ENCODE peak calls at places on chromosomes 13 and 19, in five cellular contexts. C, F, Z, G and J are unnamed samples.

GRCh38 chr13:30697177-30697953 is 38.0 kb upstream of the ALOX5AP start:
- DNase-seq in F (no peak), C (no peak), Z (no peak), G (no peak), J (no peak)

GRCh38 chr13:42229287-42229686 is 42.7 kb upstream of the AKAP11 start:
- DNase-seq in F (no peak), G (no peak), Z (peak; percentile 30), C (no peak), J (no peak)

GRCh38 chr13:49248433-49249002 is 793 bp downstream of the CDADC1 start:
- DNase-seq in F (no peak), G (peak; percentile 5), C (no peak), Z (peak; percentile 4), J (no peak)

GRCh38 chr13:111322001-111322915 is 1.8 kb downstream of the TEX29 start:
- DNase-seq in Z (no peak), G (no peak), C (no peak), F (no peak), J (no peak)

GRCh38 chr13:25253702-25254101 is 33.6 kb downstream of the MTMR6 start:
- DNase-seq in C (no peak), G (no peak), F (peak; percentile 1), Z (peak; percentile 34), J (no peak)

GRCh38 chr19:41064974-41065569 is 23.2 kb upstream of the CYP2A13 start:
- DNase-seq in G (peak; percentile 48), Z (no peak), C (peak; percentile 88), F (peak; percentile 69), J (no peak)

GRCh38 chr13:93505104-93505952 is 278.7 kb downstream of the GPC6 start:
- DNase-seq in F (no peak), Z (peak; percentile 57), G (no peak), C (no peak), J (no peak)

GRCh38 chr19:7863157-7863970 is 10.8 kb downstream of the PRR36 start:
- DNase-seq in G (peak; percentile 46), Z (no peak), C (peak; percentile 64), F (no peak), J (no peak)

GRCh38 chr13:80055804-80056203 is 285.1 kb downstream of the SPRY2 start:
- DNase-seq in C (no peak), G (no peak), F (no peak), Z (no peak), J (no peak)

GRCh38 chr13:110468986-110469495 is 92.5 kb downstream of the RAB20 start:
- DNase-seq in Z (no peak), G (no peak), C (no peak), F (no peak), J (no peak)

GRCh38 chr13:110421696-110422395 is 114.8 kb downstream of the COL4A2 start:
- DNase-seq in C (no peak), Z (no peak), F (no peak), G (peak; percentile 7), J (no peak)

GRCh38 chr13:83449666-83450395 is 432.4 kb downstream of the SLITRK1 start:
- DNase-seq in Z (no peak), C (peak; percentile 5), F (peak; percentile 39), G (no peak), J (no peak)

GRCh38 chr19:1272423-1273262 is 2.7 kb upstream of the FAM174C start:
- DNase-seq in C (no peak), G (peak; percentile 58), F (no peak), Z (no peak), J (no peak)

GRCh38 chr19:1269478-1270167 is 491 bp downstream of the CIRBP start:
- DNase-seq in F (peak; percentile 86), G (peak; percentile 90), Z (peak; percentile 66), C (peak; percentile 81), J (no peak)

GRCh38 chr19:1270168-1270853 is 1.2 kb downstream of the CIRBP start:
- DNase-seq in F (no peak), C (peak; percentile 17), G (peak; percentile 28), Z (no peak), J (no peak)

GRCh38 chr19:1271528-1272422 is 2.6 kb downstream of the CIRBP start:
- DNase-seq in Z (no peak), G (peak; percentile 79), F (no peak), C (no peak), J (no peak)

GRCh38 chr19:1270854-1271527 is 1.9 kb downstream of the CIRBP start:
- DNase-seq in G (peak; percentile 62), Z (no peak), F (no peak), C (no peak), J (no peak)
- TF ChIP-seq JUNB in G (no peak), Z (no peak), F (no peak), C (no peak), J (no peak)

DNA sequence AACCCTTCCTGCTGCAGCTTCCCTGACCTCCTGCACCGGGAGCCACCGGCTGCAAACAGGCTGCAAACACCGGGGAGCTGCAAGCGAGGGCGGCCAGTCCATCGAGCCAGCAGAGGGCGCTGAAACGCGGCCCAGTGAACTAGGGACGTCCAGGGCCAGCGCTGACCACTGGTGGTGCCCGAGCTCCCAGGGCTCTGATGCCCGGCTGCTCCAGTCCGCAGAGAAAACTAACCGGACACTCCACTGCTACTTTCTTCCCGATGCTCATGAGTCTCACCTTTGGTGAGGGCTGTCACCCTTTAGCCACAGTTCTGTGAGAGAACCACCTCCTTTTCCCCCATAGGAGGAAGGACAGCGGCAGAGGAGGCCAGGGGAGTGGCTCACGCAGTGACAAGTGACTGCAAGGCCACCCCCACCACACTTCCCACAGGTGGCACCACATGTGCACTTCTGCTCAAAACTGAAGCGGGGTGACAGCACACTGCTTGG is 82.8 kb upstream of the MTIF3 start:
- DNase-seq in G (peak; percentile 80), F (peak; percentile 76), C (peak; percentile 89), Z (peak; percentile 65), J (no peak)
- H3K4me3 ChIP-seq in G (no peak overlapping the region), F (peak overlapping the region; percentile 41), C (no peak overlapping the region), Z (peak overlapping the region; percentile 20), J (no peak overlapping the region)

DNA sequence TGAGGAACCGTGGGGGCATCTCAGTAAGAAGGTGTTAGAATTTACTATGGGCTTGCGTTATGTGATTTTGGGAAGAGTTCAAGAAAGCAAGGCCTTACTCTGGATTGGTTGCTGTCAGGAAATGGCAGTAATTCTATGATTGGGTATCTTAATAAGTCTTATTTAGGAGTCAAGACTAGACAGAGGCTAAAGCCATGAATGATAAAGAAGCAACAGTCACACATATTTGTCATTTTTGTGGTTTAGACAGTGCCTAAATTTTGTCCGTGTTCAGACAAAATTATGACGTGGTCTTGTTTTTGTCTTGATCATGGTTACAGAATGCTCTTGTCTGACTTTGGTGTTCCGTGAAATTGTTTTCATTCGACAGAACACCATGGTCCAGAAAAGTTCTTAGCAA is 886 bp upstream of the SLC46A3 start:
- DNase-seq in Z (no peak), G (no peak), C (no peak), F (no peak), J (no peak)
- TF ChIP-seq CTCF in Z (no peak), G (no peak), C (no peak), F (no peak), J (no peak)

GRCh38 chr13:112775791-112776279 is 86.0 kb downstream of the ATP11A start:
- DNase-seq in C (no peak), G (no peak), F (no peak), Z (no peak), J (no peak)
- TF ChIP-seq JUNB in C (no peak), G (no peak), F (no peak), Z (no peak), J (no peak)

DNA sequence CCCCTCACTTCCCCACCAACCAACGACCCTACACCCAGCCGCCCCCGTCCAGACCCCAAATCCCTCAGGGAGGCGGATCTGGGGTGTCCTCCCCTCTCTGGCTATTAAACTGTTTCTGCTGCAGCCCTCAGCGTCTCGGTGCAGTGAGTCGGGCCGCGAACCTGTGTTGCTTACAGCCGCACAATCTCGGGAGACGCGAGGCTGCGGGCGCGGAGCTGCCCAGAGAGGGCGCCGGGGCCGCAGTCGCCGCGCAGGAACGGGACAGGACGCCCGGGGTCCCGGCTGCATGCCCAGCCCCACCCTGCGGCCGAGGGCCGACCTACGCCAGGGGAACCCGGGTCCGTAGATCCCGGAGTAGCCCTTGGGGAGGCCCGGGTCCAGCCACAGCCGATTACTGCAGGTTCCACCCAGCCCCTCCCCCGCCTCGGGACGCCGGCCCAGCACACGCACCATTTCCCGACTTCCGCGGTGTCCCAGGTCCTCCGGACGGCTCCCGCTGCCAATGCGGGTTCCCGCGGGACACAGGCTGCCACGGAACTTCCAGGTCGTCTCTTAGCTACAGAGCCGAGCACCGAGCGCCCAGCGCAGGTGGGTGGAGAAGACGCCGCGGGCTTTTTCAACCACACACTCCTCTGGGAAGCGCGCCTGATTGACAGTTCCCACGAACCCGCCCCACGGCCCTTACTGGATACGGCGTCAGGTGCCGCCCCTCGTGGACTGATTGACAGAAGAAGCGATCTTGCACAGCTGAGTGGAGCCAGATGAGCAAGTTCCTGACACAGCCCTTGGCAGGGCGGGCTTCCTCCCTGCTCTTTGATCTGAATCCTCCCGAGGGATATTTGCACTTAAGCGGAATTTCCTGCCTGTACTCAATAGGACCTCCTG is at the start of gene ZNF799:
- DNase-seq in Z (peak; percentile 100), C (peak; percentile 92), F (peak; percentile 94), G (peak; percentile 97), J (peak; percentile 81)
- H3K4me3 ChIP-seq in Z (peak within 1 kb of the TSS; percentile 96), C (peak within 1 kb of the TSS; percentile 86), F (peak within 1 kb of the TSS; percentile 60), G (peak within 1 kb of the TSS; percentile 71), J (peak within 1 kb of the TSS; percentile 96)